ENCODE peak calls at places on chromosomes 1 and 21, in seven cellular contexts. One of them, this sample, is unnamed.

GRCh38 chr1:182185822-182186756 is 124.6 kb upstream of the ZNF648 start:
- DNase-seq in ovary: no peak
- DNase-seq in transverse colon: no peak
- DNase-seq in H1: no peak
- DNase-seq in HepG2: peak; percentile 50
- DNase-seq in suprapubic skin: no peak
- DNase-seq in A549: peak; percentile 56
- DNase-seq in this sample: no peak

GRCh38 chr1:40313329-40313957 is 3.6 kb downstream of the COL9A2 start:
- DNase-seq in ovary: no peak
- DNase-seq in transverse colon: no peak
- DNase-seq in H1: no peak
- DNase-seq in HepG2: peak; percentile 76
- DNase-seq in suprapubic skin: no peak
- DNase-seq in A549: no peak
- DNase-seq in this sample: no peak

GRCh38 chr1:2350911-2351655 is 40.3 kb downstream of the MORN1 start:
- DNase-seq in ovary: peak; percentile 28
- DNase-seq in transverse colon: no peak
- DNase-seq in H1: no peak
- DNase-seq in HepG2: no peak
- DNase-seq in suprapubic skin: peak; percentile 54
- DNase-seq in A549: no peak
- DNase-seq in this sample: no peak

GRCh38 chr21:44418876-44419230 is 36.5 kb upstream of the LRRC3 start:
- DNase-seq in ovary: no peak
- DNase-seq in transverse colon: no peak
- DNase-seq in H1: no peak
- DNase-seq in HepG2: no peak
- DNase-seq in suprapubic skin: no peak
- DNase-seq in A549: no peak
- DNase-seq in this sample: no peak

GRCh38 chr21:44529503-44530125 is 10.4 kb downstream of the KRTAP10-1 start:
- DNase-seq in ovary: peak; percentile 24
- DNase-seq in transverse colon: no peak
- DNase-seq in H1: no peak
- DNase-seq in HepG2: no peak
- DNase-seq in suprapubic skin: no peak
- DNase-seq in A549: no peak
- DNase-seq in this sample: no peak

GRCh38 chr1:18174016-18174415 is 66.4 kb downstream of the IGSF21 start:
- DNase-seq in ovary: no peak
- DNase-seq in transverse colon: no peak
- DNase-seq in H1: no peak
- DNase-seq in HepG2: no peak
- DNase-seq in suprapubic skin: no peak
- DNase-seq in A549: no peak
- DNase-seq in this sample: no peak

GRCh38 chr1:36865080-36865900 is 169.0 kb downstream of the GRIK3 start:
- DNase-seq in ovary: no peak
- DNase-seq in transverse colon: no peak
- DNase-seq in H1: no peak
- DNase-seq in HepG2: no peak
- DNase-seq in suprapubic skin: no peak
- DNase-seq in A549: no peak
- DNase-seq in this sample: no peak

GRCh38 chr1:171438441-171438840 is 46.9 kb upstream of the PRRC2C start:
- DNase-seq in ovary: no peak
- DNase-seq in transverse colon: no peak
- DNase-seq in H1: no peak
- DNase-seq in HepG2: no peak
- DNase-seq in suprapubic skin: peak; percentile 84
- DNase-seq in A549: peak; percentile 47
- DNase-seq in this sample: no peak

GRCh38 chr1:55611123-55611522 is 396.0 kb upstream of the USP24 start:
- DNase-seq in ovary: no peak
- DNase-seq in transverse colon: no peak
- DNase-seq in H1: no peak
- DNase-seq in HepG2: no peak
- DNase-seq in suprapubic skin: no peak
- DNase-seq in A549: no peak
- DNase-seq in this sample: no peak

GRCh38 chr1:5692649-5693048 is 299.6 kb downstream of the NPHP4 start:
- DNase-seq in ovary: no peak
- DNase-seq in transverse colon: peak; percentile 26
- DNase-seq in H1: peak; percentile 32
- DNase-seq in HepG2: no peak
- DNase-seq in suprapubic skin: no peak
- DNase-seq in A549: no peak
- DNase-seq in this sample: no peak

GRCh38 chr1:10646347-10646861 is 150.0 kb downstream of the CASZ1 start:
- DNase-seq in ovary: no peak
- DNase-seq in transverse colon: no peak
- DNase-seq in H1: no peak
- DNase-seq in HepG2: no peak
- DNase-seq in suprapubic skin: no peak
- DNase-seq in A549: peak; percentile 31
- DNase-seq in this sample: no peak

GRCh38 chr1:31791131-31791858 is 24.5 kb downstream of the SPOCD1 start:
- DNase-seq in ovary: peak; percentile 34
- DNase-seq in transverse colon: no peak
- DNase-seq in H1: no peak
- DNase-seq in HepG2: no peak
- DNase-seq in suprapubic skin: peak; percentile 40
- DNase-seq in A549: no peak
- DNase-seq in this sample: no peak

GRCh38 chr1:221672965-221673364 is 68.9 kb downstream of the DUSP10 start:
- DNase-seq in ovary: no peak
- DNase-seq in transverse colon: no peak
- DNase-seq in H1: no peak
- DNase-seq in HepG2: no peak
- DNase-seq in suprapubic skin: no peak
- DNase-seq in A549: no peak
- DNase-seq in this sample: no peak

GRCh38 chr1:40047769-40048168 is 7.2 kb downstream of the CAP1 start:
- DNase-seq in ovary: no peak
- DNase-seq in transverse colon: no peak
- DNase-seq in H1: no peak
- DNase-seq in HepG2: no peak
- DNase-seq in suprapubic skin: no peak
- DNase-seq in A549: no peak
- DNase-seq in this sample: no peak

GRCh38 chr1:43493661-43494450 is 36.8 kb upstream of the PTPRF start:
- DNase-seq in ovary: no peak
- DNase-seq in transverse colon: no peak
- DNase-seq in H1: no peak
- DNase-seq in HepG2: peak; percentile 71
- DNase-seq in suprapubic skin: no peak
- DNase-seq in A549: no peak
- DNase-seq in this sample: no peak

GRCh38 chr1:161009602-161010211 is 11.2 kb downstream of the F11R start:
- DNase-seq in ovary: no peak
- DNase-seq in transverse colon: no peak
- DNase-seq in H1: no peak
- DNase-seq in HepG2: no peak
- DNase-seq in suprapubic skin: no peak
- DNase-seq in A549: no peak
- DNase-seq in this sample: no peak

GRCh38 chr1:161012420-161012819 is 8.5 kb downstream of the F11R start:
- DNase-seq in ovary: no peak
- DNase-seq in transverse colon: no peak
- DNase-seq in H1: no peak
- DNase-seq in HepG2: no peak
- DNase-seq in suprapubic skin: no peak
- DNase-seq in A549: no peak
- DNase-seq in this sample: no peak

GRCh38 chr1:161013591-161014513 is 7.1 kb downstream of the F11R start:
- DNase-seq in ovary: peak; percentile 78
- DNase-seq in transverse colon: peak; percentile 93
- DNase-seq in H1: peak; percentile 69
- DNase-seq in HepG2: peak; percentile 99
- DNase-seq in suprapubic skin: peak; percentile 90
- DNase-seq in A549: peak; percentile 92
- DNase-seq in this sample: peak; percentile 49

GRCh38 chr1:161008857-161009554 is 11.9 kb downstream of the F11R start:
- DNase-seq in ovary: no peak
- DNase-seq in transverse colon: no peak
- DNase-seq in H1: no peak
- DNase-seq in HepG2: peak; percentile 12
- DNase-seq in suprapubic skin: no peak
- DNase-seq in A549: no peak
- DNase-seq in this sample: no peak

DNA sequence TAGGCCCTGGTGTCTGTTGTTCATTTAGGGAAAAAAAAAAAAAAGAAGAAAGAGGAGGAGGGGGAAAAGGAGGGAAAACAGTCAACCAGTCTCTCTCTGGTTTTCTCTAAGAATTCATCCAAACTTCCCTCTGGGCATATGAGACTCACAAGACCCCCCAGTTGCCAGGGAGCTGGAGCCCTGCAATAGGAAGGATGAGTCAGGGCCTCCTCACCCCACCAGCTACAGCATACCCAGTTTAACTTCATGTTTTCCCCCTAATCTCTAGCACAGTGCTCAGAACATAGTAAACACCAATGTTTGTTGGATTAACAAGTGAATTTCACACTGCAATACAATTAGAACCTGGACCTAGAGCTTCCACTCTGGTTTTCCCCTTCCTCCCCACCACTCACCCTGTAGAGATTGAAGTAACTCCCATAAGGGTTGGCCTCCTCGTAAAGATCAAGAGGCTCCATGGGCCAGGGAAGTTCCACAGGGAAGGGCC is 7.8 kb downstream of the F11R start:
- DNase-seq in ovary: no peak
- DNase-seq in transverse colon: no peak
- DNase-seq in H1: no peak
- DNase-seq in HepG2: no peak
- DNase-seq in suprapubic skin: no peak
- DNase-seq in A549: no peak
- DNase-seq in this sample: no peak
- TF ChIP-seq CTCF in ovary: no peak
- TF ChIP-seq CTCF in transverse colon: no peak
- TF ChIP-seq CTCF in H1: no peak
- TF ChIP-seq CTCF in HepG2: no peak
- TF ChIP-seq CTCF in suprapubic skin: no peak
- TF ChIP-seq CTCF in A549: no peak
- TF ChIP-seq CTCF in this sample: no peak

GRCh38 chr1:11990303-11991032 is 10.2 kb downstream of the MFN2 start:
- DNase-seq in ovary: no peak
- DNase-seq in transverse colon: no peak
- DNase-seq in H1: no peak
- DNase-seq in HepG2: peak; percentile 67
- DNase-seq in suprapubic skin: no peak
- DNase-seq in A549: no peak
- DNase-seq in this sample: no peak
- TF ChIP-seq EP300 in ovary: no peak
- TF ChIP-seq EP300 in transverse colon: no peak
- TF ChIP-seq EP300 in H1: no peak
- TF ChIP-seq EP300 in HepG2: no peak
- TF ChIP-seq EP300 in suprapubic skin: peak; percentile 46
- TF ChIP-seq EP300 in A549: no peak
- TF ChIP-seq EP300 in this sample: no peak

DNA sequence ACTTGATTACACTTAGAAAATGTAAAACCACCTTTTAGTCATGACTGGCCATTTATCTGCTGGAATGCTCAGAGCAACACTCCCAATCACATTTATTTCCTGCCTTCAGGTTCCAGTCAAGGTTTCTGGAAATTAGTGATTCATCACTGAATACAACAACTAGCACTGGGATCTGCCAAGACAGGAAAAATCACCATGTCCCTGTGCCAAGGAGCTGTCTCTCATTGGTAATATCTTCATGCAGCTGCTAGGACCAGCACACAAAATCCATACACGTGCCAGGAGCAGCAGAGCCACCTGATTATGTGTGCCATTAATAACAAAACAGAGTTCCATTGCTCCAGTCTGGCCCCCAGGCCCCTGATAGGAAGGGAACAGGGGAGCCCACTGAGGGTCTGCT is 194.6 kb downstream of the TNR start:
- DNase-seq in ovary: no peak
- DNase-seq in transverse colon: no peak
- DNase-seq in H1: no peak
- DNase-seq in HepG2: no peak
- DNase-seq in suprapubic skin: no peak
- DNase-seq in A549: no peak
- DNase-seq in this sample: no peak
- H3K4me1 ChIP-seq in ovary: no peaks in the 10 kb centered on the region
- H3K4me1 ChIP-seq in transverse colon: no peaks in the 10 kb centered on the region
- H3K4me1 ChIP-seq in H1: no peaks in the 10 kb centered on the region
- H3K4me1 ChIP-seq in HepG2: no peaks in the 10 kb centered on the region
- H3K4me1 ChIP-seq in suprapubic skin: no peaks in the 10 kb centered on the region
- H3K4me1 ChIP-seq in A549: no peaks in the 10 kb centered on the region
- H3K4me1 ChIP-seq in this sample: peaks cover 3% of the 10 kb centered on the region

GRCh38 chr1:46530311-46530710 is 21.1 kb downstream of the KNCN start:
- DNase-seq in ovary: no peak
- DNase-seq in transverse colon: no peak
- DNase-seq in H1: no peak
- DNase-seq in HepG2: no peak
- DNase-seq in suprapubic skin: no peak
- DNase-seq in A549: no peak
- DNase-seq in this sample: no peak

GRCh38 chr1:46532095-46532494 is 19.4 kb downstream of the KNCN start:
- DNase-seq in ovary: no peak
- DNase-seq in transverse colon: no peak
- DNase-seq in H1: no peak
- DNase-seq in HepG2: no peak
- DNase-seq in suprapubic skin: no peak
- DNase-seq in A549: no peak
- DNase-seq in this sample: no peak

GRCh38 chr1:46529031-46529630 is 22.3 kb downstream of the KNCN start:
- DNase-seq in ovary: no peak
- DNase-seq in transverse colon: no peak
- DNase-seq in H1: no peak
- DNase-seq in HepG2: no peak
- DNase-seq in suprapubic skin: no peak
- DNase-seq in A549: no peak
- DNase-seq in this sample: no peak

GRCh38 chr1:46532498-46533178 is 18.8 kb downstream of the KNCN start:
- DNase-seq in ovary: peak; percentile 85
- DNase-seq in transverse colon: peak; percentile 63
- DNase-seq in H1: peak; percentile 87
- DNase-seq in HepG2: no peak
- DNase-seq in suprapubic skin: no peak
- DNase-seq in A549: peak; percentile 72
- DNase-seq in this sample: peak; percentile 29

DNA sequence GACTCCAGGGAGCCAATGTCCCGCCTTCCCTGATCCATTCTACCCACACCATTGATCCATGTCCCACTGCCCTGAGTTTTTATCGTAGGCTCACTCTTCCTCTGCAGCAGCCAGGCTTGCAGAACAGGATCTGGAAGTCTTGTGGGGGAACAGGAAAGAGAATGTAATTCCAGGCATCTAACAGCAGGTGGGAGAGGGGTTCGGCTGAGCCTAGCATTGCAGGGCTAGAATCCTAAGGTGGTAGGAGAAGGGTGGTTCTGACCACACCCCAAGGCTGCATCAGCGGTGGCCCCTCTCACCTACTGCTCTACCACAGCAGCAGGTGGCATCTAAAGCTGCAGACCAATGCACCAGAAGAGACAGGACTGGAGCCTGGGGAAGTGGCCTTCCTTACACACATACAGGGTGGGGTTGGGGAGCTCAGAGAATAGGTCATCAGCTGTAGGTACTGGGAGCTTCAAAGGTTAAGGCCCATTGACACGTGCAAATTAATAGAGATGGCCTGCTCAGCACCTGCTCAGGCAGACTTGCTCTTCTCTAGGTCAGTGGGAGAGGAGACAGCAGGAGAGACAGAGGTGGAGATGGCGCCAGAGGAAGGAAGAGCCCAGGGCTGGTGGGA is 20.5 kb downstream of the KNCN start:
- DNase-seq in ovary: no peak
- DNase-seq in transverse colon: no peak
- DNase-seq in H1: no peak
- DNase-seq in HepG2: no peak
- DNase-seq in suprapubic skin: peak; percentile 44
- DNase-seq in A549: no peak
- DNase-seq in this sample: no peak
- TF ChIP-seq CTCF in ovary: no peak
- TF ChIP-seq CTCF in transverse colon: no peak
- TF ChIP-seq CTCF in H1: peak; percentile 33
- TF ChIP-seq CTCF in HepG2: peak; percentile 16
- TF ChIP-seq CTCF in suprapubic skin: no peak
- TF ChIP-seq CTCF in A549: no peak
- TF ChIP-seq CTCF in this sample: no peak